ENCODE peak calls at places on chromosomes 5 and 9, in six cellular contexts. F is endodermal cell, J is esophagus muscularis mucosa, U is A549, G is GM23248, M is heart left ventricle. B is an unnamed sample.

GRCh38 chr9:121849554-121849953 is 198.1 kb downstream of the DAB2IP start:
- DNase-seq in J (no peak), U (no peak), G (no peak), M (no peak), F (no peak), B (no peak)

GRCh38 chr5:180601591-180602480 is 10.5 kb upstream of the SCGB3A1 start:
- DNase-seq in F (peak; percentile 40), U (no peak), J (no peak), G (no peak), M (peak; percentile 42), B (no peak)

GRCh38 chr5:177520906-177521513 is 4.2 kb upstream of the DDX41 start:
- DNase-seq in F (no peak), J (no peak), G (peak; percentile 35), U (no peak), M (no peak), B (no peak)

GRCh38 chr5:94793113-94793815 is 174.8 kb downstream of the SLF1 start:
- DNase-seq in G (peak; percentile 91), J (no peak), F (no peak), U (no peak), M (no peak), B (no peak)

GRCh38 chr5:17378346-17378984 is 119.6 kb upstream of the TAF11L2 start:
- DNase-seq in F (no peak), U (peak; percentile 74), M (no peak), J (no peak), G (peak; percentile 45), B (no peak)

GRCh38 chr5:173139631-173140030 is 4.7 kb upstream of the BNIP1 start:
- DNase-seq in U (no peak), F (no peak), M (no peak), G (no peak), J (no peak), B (no peak)

GRCh38 chr9:93668261-93668871 is 92.0 kb downstream of the PHF2 start:
- DNase-seq in G (no peak), U (no peak), M (peak; percentile 33), F (peak; percentile 48), J (no peak), B (no peak)

GRCh38 chr5:139193928-139194327 is 4.2 kb downstream of the SIL1 start:
- DNase-seq in J (no peak), F (peak; percentile 56), G (peak; percentile 44), U (peak; percentile 31), M (no peak), B (no peak)

GRCh38 chr9:137429546-137429890 is 6.3 kb downstream of the NOXA1 start:
- DNase-seq in M (no peak), F (no peak), U (no peak), G (no peak), J (no peak), B (no peak)

GRCh38 chr9:20289416-20289815 is 332.9 kb downstream of the MLLT3 start:
- DNase-seq in G (no peak), M (no peak), F (no peak), J (no peak), U (no peak), B (no peak)

GRCh38 chr9:136336156-136336860 is 9.0 kb downstream of the GPSM1 start:
- DNase-seq in J (no peak), F (no peak), G (peak; percentile 46), M (no peak), U (no peak), B (no peak)

GRCh38 chr5:68265822-68266395 is 50.4 kb downstream of the PIK3R1 start:
- DNase-seq in M (no peak), G (peak; percentile 63), U (no peak), F (no peak), J (no peak), B (no peak)

GRCh38 chr9:130499804-130500263 is 55.1 kb downstream of the ASS1 start:
- DNase-seq in F (no peak), J (no peak), U (peak; percentile 44), G (no peak), M (no peak), B (no peak)

GRCh38 chr9:108254236-108254635 is 601.5 kb downstream of the ACTL7B start:
- DNase-seq in F (no peak), M (no peak), J (peak; percentile 4), U (no peak), G (peak; percentile 70), B (no peak)

GRCh38 chr5:95081500-95082355 is 203.2 kb downstream of the MCTP1 start:
- DNase-seq in G (peak; percentile 76), F (peak; percentile 61), M (peak; percentile 72), J (no peak), U (peak; percentile 82), B (peak; percentile 67)

GRCh38 chr9:119788876-119789275 is 419.6 kb upstream of the BRINP1 start:
- DNase-seq in G (no peak), J (no peak), U (no peak), M (no peak), F (no peak), B (no peak)

GRCh38 chr9:6759114-6759977 is 1.6 kb downstream of the KDM4C start:
- DNase-seq in U (peak; percentile 42), G (peak; percentile 95), F (no peak), M (no peak), J (no peak), B (no peak)

GRCh38 chr9:113472199-113472598 is 8.7 kb downstream of the RGS3 start:
- DNase-seq in M (no peak), G (no peak), J (no peak), F (no peak), U (no peak), B (no peak)

GRCh38 chr9:120617637-120617979 is 37.6 kb upstream of the CDK5RAP2 start:
- DNase-seq in F (no peak), J (no peak), U (no peak), M (no peak), G (peak; percentile 58), B (no peak)

GRCh38 chr9:32395483-32396216 is 11.2 kb downstream of the ACO1 start:
- DNase-seq in U (peak; percentile 31), F (no peak), J (no peak), M (peak; percentile 67), G (peak; percentile 97), B (no peak)

GRCh38 chr5:33755216-33755615 is 136.6 kb downstream of the ADAMTS12 start:
- DNase-seq in U (no peak), J (no peak), G (no peak), F (no peak), M (no peak), B (no peak)

GRCh38 chr9:107693620-107694326 is 204.2 kb upstream of the KLF4 start:
- DNase-seq in F (no peak), J (no peak), M (no peak), U (no peak), G (peak; percentile 70), B (no peak)

GRCh38 chr5:167644619-167645018 is 646.8 kb upstream of the WWC1 start:
- DNase-seq in U (peak; percentile 11), G (peak; percentile 56), J (no peak), F (no peak), M (no peak), B (no peak)

GRCh38 chr9:109721021-109721420 is 59.0 kb upstream of the PALM2AKAP2 start:
- DNase-seq in F (peak; percentile 68), M (no peak), G (peak; percentile 26), J (no peak), U (no peak), B (no peak)

GRCh38 chr5:6598351-6598900 is 34.4 kb downstream of the NSUN2 start:
- DNase-seq in J (no peak), U (no peak), F (peak; percentile 40), G (peak; percentile 70), M (no peak), B (no peak)

GRCh38 chr5:27221410-27221809 is 183.0 kb upstream of the CDH9 start:
- DNase-seq in F (no peak), G (no peak), U (no peak), M (no peak), J (no peak), B (no peak)

GRCh38 chr5:3024976-3025375 is 273.5 kb upstream of the IRX2 start:
- DNase-seq in M (no peak), U (no peak), G (no peak), J (no peak), F (no peak), B (no peak)

GRCh38 chr9:116144038-116144437 is 9.6 kb upstream of the PAPPA start:
- DNase-seq in M (no peak), G (peak; percentile 82), J (no peak), F (no peak), U (peak; percentile 43), B (no peak)

GRCh38 chr5:74765201-74765600 is 1.7 kb downstream of the GFM2 start:
- DNase-seq in F (no peak), G (peak; percentile 13), U (peak; percentile 25), J (no peak), M (no peak), B (no peak)

GRCh38 chr5:52864376-52864775 is 76.7 kb downstream of the ITGA1 start:
- DNase-seq in J (no peak), G (peak; percentile 69), M (no peak), F (no peak), U (no peak), B (peak; percentile 59)
- H3K27ac ChIP-seq in J (peak overlapping the region; percentile 77), G (no peak overlapping the region), M (peak overlapping the region; percentile 47), F (no peak overlapping the region), U (no peak overlapping the region), B (peak overlapping the region; percentile 67)

GRCh38 chr5:53556001-53556400 is 4.4 kb upstream of the NDUFS4 start:
- DNase-seq in F (no peak), U (no peak), M (no peak), G (no peak), J (no peak), B (no peak)

GRCh38 chr5:53549792-53550191 is 10.6 kb upstream of the NDUFS4 start:
- DNase-seq in J (no peak), M (no peak), G (peak; percentile 20), F (no peak), U (no peak), B (no peak)

GRCh38 chr5:53554444-53554843 is 6.0 kb upstream of the NDUFS4 start:
- DNase-seq in M (no peak), J (no peak), F (no peak), G (no peak), U (no peak), B (no peak)

GRCh38 chr5:53555160-53555559 is 5.3 kb upstream of the NDUFS4 start:
- DNase-seq in M (no peak), J (no peak), F (no peak), U (no peak), G (no peak), B (no peak)

GRCh38 chr5:53552561-53552960 is 7.9 kb upstream of the NDUFS4 start:
- DNase-seq in M (no peak), J (no peak), G (no peak), U (no peak), F (no peak), B (no peak)
- H3K9me3 ChIP-seq in M (no peaks in the 10 kb centered on the region), J (no peaks in the 10 kb centered on the region), G (no peaks in the 10 kb centered on the region), U (no peaks in the 10 kb centered on the region), F (peaks cover 6% of the 10 kb centered on the region), B (no peaks in the 10 kb centered on the region)

DNA sequence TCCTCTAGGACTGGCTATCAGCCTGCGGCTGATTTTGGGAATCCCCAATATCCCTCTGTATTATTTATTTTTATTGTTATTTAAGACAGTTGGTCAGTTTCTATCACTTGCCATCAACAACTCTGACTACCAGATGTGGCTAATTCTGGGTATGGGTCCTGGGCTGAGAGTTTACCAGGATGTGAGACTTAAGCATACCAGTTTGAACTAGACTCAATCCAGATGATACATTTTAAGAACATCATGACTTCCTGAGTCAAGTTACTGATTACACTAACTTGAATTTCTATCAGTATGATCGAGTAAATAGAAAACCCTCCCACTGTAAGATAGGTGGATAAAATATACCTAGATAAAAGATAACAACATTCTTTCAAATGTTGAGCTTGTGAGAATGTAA is 634.0 kb downstream of the MAT2B start:
- DNase-seq in F (no peak), M (no peak), J (no peak), G (no peak), U (no peak), B (no peak)
- H3K4me3 ChIP-seq in F (no peak overlapping the region), M (no peak overlapping the region), J (no peak overlapping the region), G (no peak overlapping the region), U (no peak overlapping the region), B (no peak overlapping the region)

GRCh38 chr5:146947181-146947941 is 68.8 kb upstream of the PPP2R2B start:
- DNase-seq in F (peak; percentile 74), U (peak; percentile 27), J (no peak), M (no peak), G (peak; percentile 27), B (no peak)
- H3K27ac ChIP-seq in F (no peak overlapping the region), U (no peak overlapping the region), J (no peak overlapping the region), M (no peak overlapping the region), G (no peak overlapping the region), B (no peak overlapping the region)